ENCODE peak calls at places on chromosomes 3 and 15, in four cellular contexts. One of them, this sample, is unnamed.

GRCh38 chr15:71219646-71220045 is 104.4 kb downstream of the THSD4 start:
- DNase-seq in H1: no peak
- DNase-seq in GM12878: no peak
- DNase-seq in K562: no peak
- DNase-seq in this sample: no peak

GRCh38 chr3:188152660-188153497 is 1.1 kb upstream of the LPP start:
- DNase-seq in H1: peak
- DNase-seq in GM12878: no peak
- DNase-seq in K562: no peak
- DNase-seq in this sample: no peak

GRCh38 chr3:38038447-38038911 is 529 bp upstream of the DLEC1 start:
- DNase-seq in H1: no peak
- DNase-seq in GM12878: no peak
- DNase-seq in K562: no peak
- DNase-seq in this sample: no peak

GRCh38 chr3:138914870-138915502 is 32.0 kb downstream of the FOXL2 start:
- DNase-seq in H1: no peak
- DNase-seq in GM12878: no peak
- DNase-seq in K562: peak
- DNase-seq in this sample: no peak

GRCh38 chr15:80562846-80563245 is 132.3 kb upstream of the ABHD17C start:
- DNase-seq in H1: peak
- DNase-seq in GM12878: no peak
- DNase-seq in K562: no peak
- DNase-seq in this sample: no peak

GRCh38 chr3:13279532-13279910 is 140.6 kb downstream of the NUP210 start:
- DNase-seq in H1: no peak
- DNase-seq in GM12878: no peak
- DNase-seq in K562: no peak
- DNase-seq in this sample: no peak

GRCh38 chr3:127102587-127102986 is 90.3 kb upstream of the PRR23E start:
- DNase-seq in H1: no peak
- DNase-seq in GM12878: no peak
- DNase-seq in K562: no peak
- DNase-seq in this sample: no peak

GRCh38 chr3:72446406-72447058 is 401.7 kb downstream of the SHQ1 start:
- DNase-seq in H1: peak
- DNase-seq in GM12878: no peak
- DNase-seq in K562: no peak
- DNase-seq in this sample: no peak

GRCh38 chr3:41208507-41208906 is 9.2 kb downstream of the CTNNB1 start:
- DNase-seq in H1: no peak
- DNase-seq in GM12878: no peak
- DNase-seq in K562: peak
- DNase-seq in this sample: no peak

GRCh38 chr3:38124324-38125122 is 12.4 kb downstream of the ACAA1 start:
- DNase-seq in H1: no peak
- DNase-seq in GM12878: no peak
- DNase-seq in K562: no peak
- DNase-seq in this sample: no peak

GRCh38 chr3:46417841-46418611 is 11.0 kb downstream of the CCRL2 start:
- DNase-seq in H1: no peak
- DNase-seq in GM12878: no peak
- DNase-seq in K562: no peak
- DNase-seq in this sample: no peak

GRCh38 chr3:192042116-192042515 is 581.2 kb downstream of the PYDC2 start:
- DNase-seq in H1: no peak
- DNase-seq in GM12878: peak
- DNase-seq in K562: no peak
- DNase-seq in this sample: no peak

GRCh38 chr3:102510663-102511062 is 75.8 kb downstream of the ZPLD1 start:
- DNase-seq in H1: no peak
- DNase-seq in GM12878: no peak
- DNase-seq in K562: no peak
- DNase-seq in this sample: no peak

GRCh38 chr15:71777216-71777943 is 33.0 kb upstream of the NR2E3 start:
- DNase-seq in H1: no peak
- DNase-seq in GM12878: no peak
- DNase-seq in K562: no peak
- DNase-seq in this sample: no peak

GRCh38 chr15:57720861-57721260 is 14.3 kb downstream of the POLR2M start:
- DNase-seq in H1: no peak
- DNase-seq in GM12878: no peak
- DNase-seq in K562: no peak
- DNase-seq in this sample: no peak

GRCh38 chr15:71049706-71050422 is 65.4 kb upstream of the THSD4 start:
- DNase-seq in H1: no peak
- DNase-seq in GM12878: no peak
- DNase-seq in K562: no peak
- DNase-seq in this sample: no peak

GRCh38 chr3:157311633-157312365 is 124.9 kb upstream of the PTX3 start:
- DNase-seq in H1: no peak
- DNase-seq in GM12878: no peak
- DNase-seq in K562: no peak
- DNase-seq in this sample: no peak

GRCh38 chr15:79004336-79004735 is 59.5 kb upstream of the CTSH start:
- DNase-seq in H1: no peak
- DNase-seq in GM12878: peak
- DNase-seq in K562: peak
- DNase-seq in this sample: peak

GRCh38 chr3:14146381-14147062 is 21.7 kb downstream of the TMEM43 start:
- DNase-seq in H1: no peak
- DNase-seq in GM12878: no peak
- DNase-seq in K562: no peak
- DNase-seq in this sample: no peak

GRCh38 chr3:16290007-16290826 is 25.2 kb downstream of the OXNAD1 start:
- DNase-seq in H1: no peak
- DNase-seq in GM12878: no peak
- DNase-seq in K562: peak
- DNase-seq in this sample: peak

GRCh38 chr3:4904801-4905695 is 74.2 kb upstream of the BHLHE40 start:
- DNase-seq in H1: no peak
- DNase-seq in GM12878: no peak
- DNase-seq in K562: peak
- DNase-seq in this sample: no peak

GRCh38 chr3:184568918-184569829 is 7.6 kb downstream of the EPHB3 start:
- DNase-seq in H1: peak
- DNase-seq in GM12878: no peak
- DNase-seq in K562: peak
- DNase-seq in this sample: no peak

GRCh38 chr3:69417541-69418078 is 31.7 kb upstream of the FRMD4B start:
- DNase-seq in H1: no peak
- DNase-seq in GM12878: no peak
- DNase-seq in K562: no peak
- DNase-seq in this sample: no peak

GRCh38 chr3:69419276-69419675 is 33.4 kb upstream of the FRMD4B start:
- DNase-seq in H1: no peak
- DNase-seq in GM12878: no peak
- DNase-seq in K562: no peak
- DNase-seq in this sample: no peak

GRCh38 chr3:69422751-69423150 is 36.9 kb upstream of the FRMD4B start:
- DNase-seq in H1: no peak
- DNase-seq in GM12878: no peak
- DNase-seq in K562: no peak
- DNase-seq in this sample: no peak

GRCh38 chr3:69423756-69424155 is 37.9 kb upstream of the FRMD4B start:
- DNase-seq in H1: no peak
- DNase-seq in GM12878: no peak
- DNase-seq in K562: no peak
- DNase-seq in this sample: no peak

DNA sequence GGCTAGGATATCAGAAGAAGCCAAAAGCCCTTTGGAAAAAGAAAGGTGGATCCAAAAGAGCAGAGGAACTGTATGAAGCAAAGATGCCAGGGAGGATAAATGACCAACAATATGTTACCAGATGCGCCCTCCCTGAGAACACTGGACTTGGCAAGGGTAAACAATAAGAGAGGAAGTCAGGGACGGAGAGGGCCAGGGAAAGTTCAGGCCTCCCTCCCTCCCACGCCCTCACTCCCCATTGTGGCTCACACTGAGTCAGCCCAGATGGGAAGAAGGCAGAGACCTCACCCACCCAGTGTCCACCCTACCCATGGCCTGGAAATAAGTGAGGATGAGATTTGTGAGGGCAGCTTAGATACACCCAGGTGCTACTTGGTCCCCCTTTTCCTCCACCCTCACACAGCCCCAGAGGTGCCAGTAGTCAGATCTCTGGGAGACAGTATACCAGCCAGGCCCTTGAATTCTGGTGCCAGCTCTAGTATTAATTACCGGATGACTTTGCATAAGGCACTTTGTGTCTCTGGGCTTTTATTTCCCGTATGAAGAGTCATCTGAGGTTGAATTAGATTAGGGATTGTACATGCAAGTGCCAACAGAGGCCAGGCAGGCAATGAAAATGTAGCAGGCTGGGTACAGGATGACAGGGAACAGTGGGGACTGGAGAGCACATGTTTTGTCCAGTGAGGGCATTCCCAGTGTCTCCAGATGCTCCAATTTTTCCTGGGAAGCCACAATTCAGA is 35.1 kb upstream of the FRMD4B start:
- DNase-seq in H1: no peak
- DNase-seq in GM12878: no peak
- DNase-seq in K562: no peak
- DNase-seq in this sample: no peak
- TF ChIP-seq EGR1 in H1: no peak
- TF ChIP-seq EGR1 in GM12878: no peak
- TF ChIP-seq EGR1 in K562: no peak
- TF ChIP-seq EGR1 in this sample: no peak

GRCh38 chr3:111739241-111739952 is 119.7 kb upstream of the PHLDB2 start:
- DNase-seq in H1: no peak
- DNase-seq in GM12878: no peak
- DNase-seq in K562: no peak
- DNase-seq in this sample: peak
- TF ChIP-seq EGR1 in H1: no peak
- TF ChIP-seq EGR1 in GM12878: no peak
- TF ChIP-seq EGR1 in K562: no peak
- TF ChIP-seq EGR1 in this sample: no peak

GRCh38 chr3:111978833-111979688 is at the start of gene ABHD10:
- DNase-seq in H1: peak
- DNase-seq in GM12878: peak
- DNase-seq in K562: peak
- DNase-seq in this sample: peak

GRCh38 chr3:111981457-111981763 is 2.6 kb downstream of the ABHD10 start:
- DNase-seq in H1: no peak
- DNase-seq in GM12878: no peak
- DNase-seq in K562: no peak
- DNase-seq in this sample: no peak

GRCh38 chr3:111978493-111978832 is 363 bp upstream of the ABHD10 start:
- DNase-seq in H1: no peak
- DNase-seq in GM12878: no peak
- DNase-seq in K562: no peak
- DNase-seq in this sample: no peak

GRCh38 chr3:111979689-111980025 is 831 bp downstream of the ABHD10 start:
- DNase-seq in H1: no peak
- DNase-seq in GM12878: no peak
- DNase-seq in K562: no peak
- DNase-seq in this sample: no peak

DNA sequence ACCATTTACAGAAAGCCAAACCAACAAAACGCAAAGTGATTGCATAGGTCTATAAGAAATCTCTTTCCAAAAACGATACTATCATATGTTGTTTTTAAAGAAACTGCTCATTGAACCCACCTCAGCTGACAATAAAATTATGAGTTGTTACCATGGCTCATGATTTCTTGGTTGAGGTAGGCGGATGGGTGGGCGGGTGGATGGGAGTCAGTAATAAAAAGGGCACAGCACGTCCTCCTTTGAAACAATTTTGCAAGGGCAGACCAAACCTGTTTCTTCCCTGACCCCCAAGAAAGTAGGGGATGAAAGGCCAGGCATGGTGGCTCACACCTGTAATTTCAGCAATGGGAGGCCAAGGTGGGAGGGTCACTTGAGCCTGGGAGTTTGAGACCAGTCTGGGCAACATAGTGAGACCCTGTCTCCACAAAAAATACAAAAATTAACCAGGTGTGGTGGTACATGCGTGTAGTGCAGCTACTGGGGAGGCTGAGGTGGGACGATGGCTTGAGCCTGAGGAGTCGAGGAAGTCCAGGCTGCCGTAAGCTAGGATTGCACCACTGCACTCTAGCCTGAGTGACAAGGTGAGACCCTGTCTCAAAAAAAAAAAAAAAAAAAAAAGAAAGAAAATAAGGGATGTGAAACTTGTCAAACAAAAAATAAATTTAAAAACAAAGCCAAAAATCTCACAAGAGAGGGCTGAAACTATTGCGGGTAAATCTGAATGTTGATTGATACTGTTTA is 2.1 kb downstream of the ABHD10 start:
- DNase-seq in H1: no peak
- DNase-seq in GM12878: no peak
- DNase-seq in K562: no peak
- DNase-seq in this sample: no peak
- TF ChIP-seq EGR1 in H1: no peak
- TF ChIP-seq EGR1 in GM12878: no peak
- TF ChIP-seq EGR1 in K562: no peak
- TF ChIP-seq EGR1 in this sample: no peak

DNA sequence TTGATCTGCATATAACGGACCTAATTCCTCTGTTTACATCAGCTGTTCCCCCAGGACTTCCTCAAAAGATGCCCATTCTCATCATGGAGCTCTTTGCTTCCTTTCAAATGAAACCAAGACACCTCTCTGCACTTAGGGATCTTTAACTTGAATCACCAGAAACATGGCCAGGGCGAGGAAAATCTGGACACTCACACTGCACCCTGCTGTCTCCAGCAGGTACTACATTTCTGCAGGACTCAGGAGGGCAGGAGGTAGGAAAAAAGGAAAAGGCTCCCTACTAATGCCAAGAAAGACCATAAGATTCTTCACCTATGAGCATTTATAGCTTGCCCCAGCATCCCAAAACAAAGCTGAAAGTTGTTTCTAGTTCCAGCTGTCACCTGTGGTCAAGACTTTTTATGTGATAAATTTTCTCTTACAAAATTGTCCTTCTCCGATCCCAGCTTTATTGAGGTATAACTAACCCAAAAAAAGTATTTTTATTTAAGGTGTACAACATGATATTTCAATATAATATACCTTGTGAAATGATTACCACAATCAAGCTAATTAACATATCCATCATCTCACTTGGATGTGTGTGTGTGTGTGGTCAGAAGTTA is 87.3 kb upstream of the C15orf61 start:
- DNase-seq in H1: peak
- DNase-seq in GM12878: peak
- DNase-seq in K562: peak
- DNase-seq in this sample: peak
- TF ChIP-seq EGR1 in H1: no peak
- TF ChIP-seq EGR1 in GM12878: no peak
- TF ChIP-seq EGR1 in K562: no peak
- TF ChIP-seq EGR1 in this sample: no peak

GRCh38 chr3:79414035-79414434 is 353.8 kb downstream of the ROBO1 start:
- DNase-seq in H1: no peak
- DNase-seq in GM12878: no peak
- DNase-seq in K562: no peak
- DNase-seq in this sample: no peak
- TF ChIP-seq EGR1 in H1: no peak
- TF ChIP-seq EGR1 in GM12878: no peak
- TF ChIP-seq EGR1 in K562: no peak
- TF ChIP-seq EGR1 in this sample: no peak

GRCh38 chr3:197417896-197418618 is 119.6 kb upstream of the DLG1 start:
- DNase-seq in H1: no peak
- DNase-seq in GM12878: no peak
- DNase-seq in K562: no peak
- DNase-seq in this sample: no peak
- TF ChIP-seq EGR1 in H1: no peak
- TF ChIP-seq EGR1 in GM12878: no peak
- TF ChIP-seq EGR1 in K562: no peak
- TF ChIP-seq EGR1 in this sample: no peak